ENCODE peak calls at places on chromosomes 12 and 14, in four cellular contexts. One of them, this sample, is unnamed.

GRCh38 chr12:128973883-128974681 is 120.8 kb downstream of the GLT1D1 start:
- DNase-seq in thoracic aorta: no peak
- DNase-seq in epithelial cell of esophagus: no peak
- DNase-seq in hepatocyte: no peak
- DNase-seq in this sample: no peak

GRCh38 chr14:85416771-85417170 is 113.2 kb upstream of the FLRT2 start:
- DNase-seq in thoracic aorta: no peak
- DNase-seq in epithelial cell of esophagus: peak
- DNase-seq in hepatocyte: peak
- DNase-seq in this sample: no peak

GRCh38 chr12:56286044-56286830 is 13.9 kb downstream of the CS start:
- DNase-seq in thoracic aorta: no peak
- DNase-seq in epithelial cell of esophagus: no peak
- DNase-seq in hepatocyte: no peak
- DNase-seq in this sample: no peak

GRCh38 chr14:57182760-57183503 is 85.8 kb downstream of the EXOC5 start:
- DNase-seq in thoracic aorta: no peak
- DNase-seq in epithelial cell of esophagus: peak
- DNase-seq in hepatocyte: peak
- DNase-seq in this sample: no peak

GRCh38 chr14:93527076-93527692 is 96.4 kb downstream of the UNC79 start:
- DNase-seq in thoracic aorta: no peak
- DNase-seq in epithelial cell of esophagus: peak
- DNase-seq in hepatocyte: no peak
- DNase-seq in this sample: no peak

GRCh38 chr14:68510201-68510600 is 282.7 kb downstream of the ZFP36L1 start:
- DNase-seq in thoracic aorta: peak
- DNase-seq in epithelial cell of esophagus: no peak
- DNase-seq in hepatocyte: peak
- DNase-seq in this sample: peak

GRCh38 chr12:49187184-49187583 is 1.7 kb downstream of the TUBA1A start:
- DNase-seq in thoracic aorta: peak
- DNase-seq in epithelial cell of esophagus: peak
- DNase-seq in hepatocyte: peak
- DNase-seq in this sample: peak

GRCh38 chr14:96905825-96906224 is 108.6 kb downstream of the VRK1 start:
- DNase-seq in thoracic aorta: no peak
- DNase-seq in epithelial cell of esophagus: peak
- DNase-seq in hepatocyte: no peak
- DNase-seq in this sample: peak

GRCh38 chr12:130764073-130764472 is 48.0 kb upstream of the RIMBP2 start:
- DNase-seq in thoracic aorta: no peak
- DNase-seq in epithelial cell of esophagus: peak
- DNase-seq in hepatocyte: no peak
- DNase-seq in this sample: no peak

GRCh38 chr12:20624718-20625117 is 70.4 kb upstream of the SLCO1C1 start:
- DNase-seq in thoracic aorta: no peak
- DNase-seq in epithelial cell of esophagus: peak
- DNase-seq in hepatocyte: peak
- DNase-seq in this sample: no peak

GRCh38 chr12:85441740-85442139 is 161.7 kb downstream of the ALX1 start:
- DNase-seq in thoracic aorta: no peak
- DNase-seq in epithelial cell of esophagus: peak
- DNase-seq in hepatocyte: peak
- DNase-seq in this sample: no peak

GRCh38 chr14:34301107-34301734 is 160.8 kb downstream of the SPTSSA start:
- DNase-seq in thoracic aorta: no peak
- DNase-seq in epithelial cell of esophagus: peak
- DNase-seq in hepatocyte: peak
- DNase-seq in this sample: no peak

GRCh38 chr12:106903241-106903950 is 52.3 kb upstream of the TMEM263 start:
- DNase-seq in thoracic aorta: peak
- DNase-seq in epithelial cell of esophagus: peak
- DNase-seq in hepatocyte: peak
- DNase-seq in this sample: peak

GRCh38 chr14:103257211-103257962 is 76.7 kb upstream of the EIF5 start:
- DNase-seq in thoracic aorta: no peak
- DNase-seq in epithelial cell of esophagus: peak
- DNase-seq in hepatocyte: no peak
- DNase-seq in this sample: no peak

DNA sequence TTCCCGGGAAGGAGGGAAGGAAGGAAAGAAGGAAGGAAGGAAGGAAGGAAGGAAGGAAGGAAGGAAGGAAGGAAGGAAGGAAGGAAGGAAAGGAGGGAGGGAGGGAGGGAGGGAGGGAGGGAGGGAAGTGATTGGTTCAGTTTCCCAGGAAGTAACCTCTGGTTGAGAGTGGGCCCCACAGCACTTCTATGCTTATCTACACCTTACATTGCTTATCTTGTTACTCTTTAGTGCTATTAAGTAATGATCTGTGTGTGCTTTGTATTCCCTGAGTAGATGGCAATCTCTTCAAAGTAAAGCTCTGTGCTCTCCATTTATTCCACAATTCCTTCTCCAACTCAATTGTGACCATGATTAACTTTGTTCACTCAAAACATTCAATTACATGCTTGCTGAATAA is 74.6 kb downstream of the SLC38A4 start:
- DNase-seq in thoracic aorta: no peak
- DNase-seq in epithelial cell of esophagus: no peak
- DNase-seq in hepatocyte: no peak
- DNase-seq in this sample: no peak
- H3K4me3 ChIP-seq in thoracic aorta: no peak
- H3K4me3 ChIP-seq in epithelial cell of esophagus: no peak
- H3K4me3 ChIP-seq in hepatocyte: no peak
- H3K4me3 ChIP-seq in this sample: no peak

GRCh38 chr14:31549817-31550216 is 11.4 kb upstream of the NUBPL start:
- DNase-seq in thoracic aorta: no peak
- DNase-seq in epithelial cell of esophagus: no peak
- DNase-seq in hepatocyte: no peak
- DNase-seq in this sample: no peak

GRCh38 chr14:31541702-31542101 is 19.5 kb upstream of the NUBPL start:
- DNase-seq in thoracic aorta: no peak
- DNase-seq in epithelial cell of esophagus: peak
- DNase-seq in hepatocyte: no peak
- DNase-seq in this sample: no peak

GRCh38 chr14:31545328-31545727 is 15.9 kb upstream of the NUBPL start:
- DNase-seq in thoracic aorta: no peak
- DNase-seq in epithelial cell of esophagus: no peak
- DNase-seq in hepatocyte: no peak
- DNase-seq in this sample: no peak

DNA sequence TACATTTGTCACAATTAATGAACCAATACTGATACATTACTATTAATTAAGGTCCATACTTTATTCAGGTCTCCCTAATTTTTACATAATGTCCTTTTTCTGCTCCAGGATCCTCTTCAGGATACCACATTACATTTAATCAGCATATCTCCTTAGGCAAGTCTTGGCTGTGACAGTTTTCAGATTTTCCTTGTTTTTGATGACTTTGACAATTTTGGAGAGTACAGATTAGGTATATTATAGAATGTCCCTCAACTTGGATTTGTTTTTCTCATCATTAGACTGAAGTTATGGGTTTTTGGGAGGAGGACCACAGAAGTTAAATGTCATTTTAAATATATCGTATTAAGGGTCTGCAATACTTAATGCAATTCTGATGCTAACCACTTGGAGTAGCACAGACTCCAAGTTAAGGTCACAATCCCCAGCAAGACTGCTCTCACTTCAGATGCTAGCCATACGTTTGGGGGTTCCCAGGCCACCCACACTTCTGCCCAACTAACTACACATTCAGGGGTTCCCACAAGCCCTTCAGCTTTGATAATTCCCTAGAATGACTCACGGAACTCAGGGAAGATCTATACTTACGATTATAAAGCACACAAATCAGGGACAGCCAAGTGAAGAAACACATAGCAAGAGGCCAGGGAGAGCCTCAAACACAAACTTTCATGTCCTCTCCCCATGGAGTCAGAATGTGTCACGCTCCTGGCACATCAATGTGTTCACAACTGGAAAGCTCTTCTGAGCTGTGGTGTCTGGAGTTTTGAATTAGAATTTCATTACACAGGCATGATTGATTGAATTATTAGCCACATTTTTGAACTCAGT is 17.0 kb upstream of the NUBPL start:
- DNase-seq in thoracic aorta: no peak
- DNase-seq in epithelial cell of esophagus: no peak
- DNase-seq in hepatocyte: no peak
- DNase-seq in this sample: no peak
- TF ChIP-seq CTCF in thoracic aorta: peak
- TF ChIP-seq CTCF in epithelial cell of esophagus: peak
- TF ChIP-seq CTCF in hepatocyte: peak
- TF ChIP-seq CTCF in this sample: no peak

DNA sequence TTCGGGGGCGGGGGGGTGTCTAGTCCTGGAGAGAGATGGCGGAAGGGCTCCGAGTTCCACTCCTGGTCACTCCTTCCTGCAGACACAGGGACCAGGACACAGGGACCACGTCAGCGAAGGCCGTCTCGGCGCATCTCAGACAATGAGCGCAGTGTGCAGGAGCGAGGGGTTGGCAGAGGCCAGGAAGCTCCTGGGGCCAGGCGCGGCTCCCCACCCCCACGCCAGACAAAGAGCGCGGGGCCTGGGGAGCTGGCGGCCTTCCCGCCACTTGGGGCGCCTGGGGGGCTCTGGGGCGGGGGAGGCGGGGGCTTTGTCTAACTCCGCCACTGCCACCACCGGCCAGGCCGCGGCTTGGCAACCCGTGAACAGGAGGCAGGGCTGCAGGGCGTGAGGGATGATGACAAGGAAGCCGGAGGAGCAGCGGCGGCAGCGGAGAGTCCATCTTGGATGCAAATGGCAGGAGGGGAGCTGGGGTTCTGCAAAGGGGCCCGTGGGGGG is 2.2 kb downstream of the CDK2AP1 start:
- DNase-seq in thoracic aorta: no peak
- DNase-seq in epithelial cell of esophagus: peak
- DNase-seq in hepatocyte: peak
- DNase-seq in this sample: peak
- H3K4me3 ChIP-seq in thoracic aorta: peak
- H3K4me3 ChIP-seq in epithelial cell of esophagus: peak
- H3K4me3 ChIP-seq in hepatocyte: peak
- H3K4me3 ChIP-seq in this sample: peak

GRCh38 chr12:45121224-45121623 is 70.3 kb upstream of the DBX2 start:
- DNase-seq in thoracic aorta: no peak
- DNase-seq in epithelial cell of esophagus: no peak
- DNase-seq in hepatocyte: no peak
- DNase-seq in this sample: no peak

GRCh38 chr12:45128637-45129036 is 77.7 kb upstream of the DBX2 start:
- DNase-seq in thoracic aorta: no peak
- DNase-seq in epithelial cell of esophagus: no peak
- DNase-seq in hepatocyte: no peak
- DNase-seq in this sample: no peak

GRCh38 chr12:45124485-45125155 is 73.7 kb upstream of the DBX2 start:
- DNase-seq in thoracic aorta: no peak
- DNase-seq in epithelial cell of esophagus: no peak
- DNase-seq in hepatocyte: no peak
- DNase-seq in this sample: no peak

GRCh38 chr12:45125997-45126396 is 75.1 kb upstream of the DBX2 start:
- DNase-seq in thoracic aorta: no peak
- DNase-seq in epithelial cell of esophagus: peak
- DNase-seq in hepatocyte: no peak
- DNase-seq in this sample: no peak

GRCh38 chr12:45122776-45123380 is 72.0 kb upstream of the DBX2 start:
- DNase-seq in thoracic aorta: no peak
- DNase-seq in epithelial cell of esophagus: peak
- DNase-seq in hepatocyte: peak
- DNase-seq in this sample: no peak
- TF ChIP-seq CTCF in thoracic aorta: no peak
- TF ChIP-seq CTCF in epithelial cell of esophagus: peak
- TF ChIP-seq CTCF in hepatocyte: peak
- TF ChIP-seq CTCF in this sample: no peak

GRCh38 chr12:103838254-103838914 is 2.6 kb downstream of the NT5DC3 start:
- DNase-seq in thoracic aorta: no peak
- DNase-seq in epithelial cell of esophagus: no peak
- DNase-seq in hepatocyte: no peak
- DNase-seq in this sample: no peak
- H3K4me3 ChIP-seq in thoracic aorta: peak
- H3K4me3 ChIP-seq in epithelial cell of esophagus: no peak
- H3K4me3 ChIP-seq in hepatocyte: no peak
- H3K4me3 ChIP-seq in this sample: no peak

DNA sequence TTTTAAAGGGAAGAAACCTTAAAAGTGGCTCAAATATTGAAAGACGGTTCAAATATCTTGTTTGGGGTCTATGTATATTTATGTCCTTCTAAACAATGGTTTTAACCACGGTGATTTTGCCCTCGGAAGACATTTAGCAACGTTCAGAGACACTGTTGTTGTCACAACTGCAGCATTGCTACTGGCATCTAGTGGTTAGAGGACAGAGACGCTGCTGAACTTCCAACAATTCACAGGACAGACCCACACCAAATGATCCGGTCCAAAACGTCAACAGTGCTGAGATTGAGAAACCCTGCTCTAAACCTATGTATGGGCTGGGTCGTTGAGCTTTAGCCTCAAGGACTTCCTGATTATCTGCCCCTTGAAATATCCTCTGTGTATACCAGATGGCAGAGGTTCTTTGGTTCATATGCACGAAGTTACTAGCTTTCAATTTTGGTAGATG is 1.7 kb downstream of the ANGEL1 start:
- DNase-seq in thoracic aorta: no peak
- DNase-seq in epithelial cell of esophagus: peak
- DNase-seq in hepatocyte: peak
- DNase-seq in this sample: peak
- TF ChIP-seq CTCF in thoracic aorta: peak
- TF ChIP-seq CTCF in epithelial cell of esophagus: peak
- TF ChIP-seq CTCF in hepatocyte: peak
- TF ChIP-seq CTCF in this sample: peak